ENCODE peak calls at places on chromosome 3, in five cellular contexts. U, W, E, N and T are unnamed samples.

GRCh38 chr3:185318136-185318535 is 44.8 kb upstream of the MAP3K13 start:
- DNase-seq in U (no peak), W (peak), E (no peak), N (no peak), T (no peak)

GRCh38 chr3:81823882-81824395 is 62.5 kb upstream of the GBE1 start:
- DNase-seq in U (peak), W (no peak), E (no peak), N (no peak), T (no peak)

GRCh38 chr3:138180375-138181029 is 5.8 kb upstream of the DBR1 start:
- DNase-seq in U (peak), W (peak), E (no peak), N (peak), T (peak)

GRCh38 chr3:169172535-169172934 is 491.0 kb downstream of the MECOM start:
- DNase-seq in U (no peak), W (no peak), E (no peak), N (no peak), T (no peak)

GRCh38 chr3:20056727-20057611 is 16.7 kb downstream of the KAT2B start:
- DNase-seq in U (no peak), W (peak), E (no peak), N (no peak), T (no peak)

GRCh38 chr3:127108796-127109195 is 84.1 kb upstream of the PRR23E start:
- DNase-seq in U (no peak), W (no peak), E (no peak), N (no peak), T (no peak)

GRCh38 chr3:115279939-115280338 is 132.9 kb upstream of the ZBTB20 start:
- DNase-seq in U (no peak), W (peak), E (no peak), N (no peak), T (no peak)

GRCh38 chr3:138923531-138923994 is 23.4 kb downstream of the FOXL2 start:
- DNase-seq in U (peak), W (peak), E (no peak), N (peak), T (peak)

GRCh38 chr3:15974647-15975046 is 176.9 kb upstream of the ANKRD28 start:
- DNase-seq in U (no peak), W (no peak), E (no peak), N (no peak), T (no peak)

GRCh38 chr3:34783881-34784280 is 855.4 kb upstream of the ARPP21 start:
- DNase-seq in U (no peak), W (no peak), E (no peak), N (no peak), T (no peak)

GRCh38 chr3:49606427-49606826 is 52.1 kb downstream of the BSN start:
- DNase-seq in U (no peak), W (no peak), E (no peak), N (no peak), T (no peak)

GRCh38 chr3:12471228-12471627 is 13.1 kb upstream of the TSEN2 start:
- DNase-seq in U (no peak), W (peak), E (no peak), N (no peak), T (no peak)

GRCh38 chr3:12294885-12295580 is 6.2 kb downstream of the PPARG start:
- DNase-seq in U (no peak), W (no peak), E (no peak), N (no peak), T (no peak)

GRCh38 chr3:132283440-132283839 is 33.8 kb upstream of the ACP3 start:
- DNase-seq in U (no peak), W (peak), E (peak), N (no peak), T (peak)

GRCh38 chr3:79937567-79937966 is 169.8 kb upstream of the ROBO1 start:
- DNase-seq in U (no peak), W (no peak), E (no peak), N (no peak), T (no peak)

GRCh38 chr3:21830541-21830940 is 79.5 kb upstream of the ZNF385D start:
- DNase-seq in U (no peak), W (no peak), E (no peak), N (no peak), T (no peak)

GRCh38 chr3:188286087-188286513 is 132.1 kb downstream of the LPP start:
- DNase-seq in U (no peak), W (peak), E (no peak), N (no peak), T (no peak)

GRCh38 chr3:14806641-14807263 is 12.0 kb upstream of the FGD5 start:
- DNase-seq in U (no peak), W (peak), E (no peak), N (no peak), T (no peak)

GRCh38 chr3:47910777-47911440 is 105.3 kb downstream of the MAP4 start:
- DNase-seq in U (no peak), W (peak), E (no peak), N (no peak), T (no peak)

GRCh38 chr3:136664771-136665170 is 87.4 kb downstream of the STAG1 start:
- DNase-seq in U (no peak), W (peak), E (no peak), N (no peak), T (no peak)

GRCh38 chr3:61877359-61877770 is 316.0 kb downstream of the PTPRG start:
- DNase-seq in U (no peak), W (no peak), E (no peak), N (no peak), T (peak)

GRCh38 chr3:9279959-9280358 is 30.5 kb upstream of the SRGAP3 start:
- DNase-seq in U (no peak), W (peak), E (no peak), N (no peak), T (no peak)

GRCh38 chr3:197561926-197562325 is 6.2 kb upstream of the BDH1 start:
- DNase-seq in U (peak), W (no peak), E (no peak), N (no peak), T (no peak)

GRCh38 chr3:174198199-174198598 is 660.9 kb upstream of the NAALADL2 start:
- DNase-seq in U (no peak), W (no peak), E (no peak), N (no peak), T (no peak)

GRCh38 chr3:128316456-128316855 is 150.2 kb downstream of the DNAJB8 start:
- DNase-seq in U (no peak), W (no peak), E (no peak), N (peak), T (no peak)

GRCh38 chr3:42719002-42719401 is 16.4 kb upstream of the HHATL start:
- DNase-seq in U (no peak), W (no peak), E (no peak), N (no peak), T (no peak)

GRCh38 chr3:16801698-16802097 is 83.1 kb upstream of the PLCL2 start:
- DNase-seq in U (peak), W (peak), E (no peak), N (no peak), T (no peak)

GRCh38 chr3:38131621-38132369 is 5.1 kb downstream of the ACAA1 start:
- DNase-seq in U (peak), W (no peak), E (no peak), N (no peak), T (no peak)

GRCh38 chr3:123409443-123410148 is 39.3 kb downstream of the ADCY5 start:
- DNase-seq in U (no peak), W (no peak), E (no peak), N (no peak), T (no peak)

GRCh38 chr3:152048826-152049225 is 175.4 kb downstream of the SUCNR1 start:
- DNase-seq in U (no peak), W (no peak), E (no peak), N (no peak), T (no peak)

GRCh38 chr3:133967992-133968892 is 61.5 kb downstream of the SLCO2A1 start:
- DNase-seq in U (no peak), W (no peak), E (no peak), N (no peak), T (no peak)

GRCh38 chr3:147616998-147617619 is 207.9 kb downstream of the ZIC1 start:
- DNase-seq in U (no peak), W (peak), E (no peak), N (no peak), T (no peak)

GRCh38 chr3:10495003-10495402 is 10.4 kb downstream of the ATP2B2 start:
- DNase-seq in U (no peak), W (peak), E (no peak), N (no peak), T (no peak)

GRCh38 chr3:88595025-88595424 is 445.3 kb downstream of the C3orf38 start:
- DNase-seq in U (no peak), W (peak), E (no peak), N (no peak), T (no peak)

GRCh38 chr3:22969276-22969675 is 233.9 kb upstream of the UBE2E2 start:
- DNase-seq in U (no peak), W (no peak), E (no peak), N (no peak), T (no peak)